ENCODE peak calls at places on chromosomes 1 and 21, in four cellular contexts. V, Y, L and C are unnamed samples.

GRCh38 chr1:154798645-154799044 is 71.4 kb downstream of the KCNN3 start:
- DNase-seq in L (no peak), V (no peak), Y (no peak), C (no peak)

GRCh38 chr1:24277420-24278169 is 41.6 kb upstream of the GRHL3 start:
- DNase-seq in Y (no peak), V (peak; percentile 82), L (peak; percentile 16), C (peak; percentile 44)

GRCh38 chr21:32412162-32412997 is at the start of gene EVA1C:
- DNase-seq in V (peak; percentile 59), L (no peak), Y (peak; percentile 74), C (peak; percentile 82)

GRCh38 chr1:162230096-162230495 is 146.6 kb downstream of the SPATA46 start:
- DNase-seq in L (peak; percentile 15), Y (no peak), V (no peak), C (peak; percentile 30)

GRCh38 chr1:238501290-238501689 is 610.6 kb upstream of the ZP4 start:
- DNase-seq in V (no peak), Y (no peak), L (no peak), C (no peak)

GRCh38 chr1:173603056-173603591 is at the start of gene SLC9C2:
- DNase-seq in V (peak; percentile 82), L (peak; percentile 34), Y (no peak), C (peak; percentile 15)

GRCh38 chr1:95049935-95050334 is 22.8 kb downstream of the ALG14 start:
- DNase-seq in V (no peak), Y (no peak), L (no peak), C (no peak)

GRCh38 chr1:59638172-59638800 is 176.5 kb upstream of the HOOK1 start:
- DNase-seq in Y (no peak), V (peak; percentile 82), L (peak; percentile 58), C (peak; percentile 85)

GRCh38 chr1:229029644-229030235 is 241.2 kb upstream of the RAB4A start:
- DNase-seq in V (no peak), L (no peak), Y (no peak), C (no peak)

GRCh38 chr1:26922201-26922729 is 722 bp downstream of the NUDC start:
- DNase-seq in V (peak; percentile 19), L (no peak), Y (no peak), C (no peak)

GRCh38 chr21:35084869-35085268 is 35.8 kb upstream of the RUNX1 start:
- DNase-seq in L (peak; percentile 76), Y (no peak), V (peak; percentile 97), C (peak; percentile 81)

GRCh38 chr21:45454081-45454923 is 49.3 kb downstream of the COL18A1 start:
- DNase-seq in L (no peak), Y (peak; percentile 8), V (no peak), C (peak; percentile 42)

GRCh38 chr1:216314369-216315095 is 108.7 kb downstream of the USH2A start:
- DNase-seq in Y (no peak), V (peak; percentile 5), L (peak; percentile 14), C (peak; percentile 25)

GRCh38 chr1:181126871-181127587 is 38.5 kb downstream of the IER5 start:
- DNase-seq in L (no peak), V (no peak), Y (no peak), C (no peak)

DNA sequence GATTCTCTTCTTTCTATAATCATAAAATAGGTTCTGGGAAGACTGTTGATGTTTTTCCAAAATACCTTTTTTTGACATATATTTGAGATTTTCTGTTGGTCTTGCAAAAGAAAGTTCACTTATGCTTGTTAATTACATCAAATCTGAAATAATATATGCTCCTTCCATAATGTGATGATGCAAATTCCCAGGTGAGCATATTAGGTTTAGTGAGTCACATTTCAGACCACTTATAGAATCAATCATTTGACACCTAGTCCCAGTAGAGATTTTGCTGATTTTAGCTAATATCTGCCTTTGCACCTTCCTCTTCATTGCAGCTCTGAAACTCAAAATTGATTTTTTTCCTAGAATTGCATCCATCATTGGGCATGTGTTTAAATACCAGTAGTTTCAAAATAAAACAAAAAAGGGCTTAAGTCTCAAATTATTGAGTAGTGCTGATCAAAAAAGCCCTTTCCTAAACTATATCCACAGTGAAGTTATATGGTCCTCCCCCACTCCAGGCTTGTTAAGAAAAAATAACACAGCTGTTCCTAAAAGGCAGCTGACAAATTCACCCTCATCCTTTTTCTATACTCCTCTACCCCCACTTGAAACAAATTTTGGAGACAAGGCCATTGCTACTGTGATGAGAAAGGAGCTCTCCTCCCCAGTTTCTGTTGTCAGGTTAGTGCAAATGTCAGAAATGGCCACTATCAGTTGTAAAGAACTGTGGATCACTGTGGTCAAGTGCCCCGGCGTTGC is 37.1 kb upstream of the KCNQ4 start:
- DNase-seq in Y (no peak), V (no peak), L (no peak), C (no peak)
- H3K4me3 ChIP-seq in Y (no peak overlapping the region), V (no peak overlapping the region), L (no peak overlapping the region), C (no peak overlapping the region)

GRCh38 chr1:118225471-118225870 is 40.4 kb upstream of the SPAG17 start:
- DNase-seq in Y (no peak), V (no peak), L (no peak), C (no peak)

GRCh38 chr1:118219438-118219837 is 34.4 kb upstream of the SPAG17 start:
- DNase-seq in L (no peak), V (no peak), Y (no peak), C (no peak)

GRCh38 chr1:118223426-118223825 is 38.4 kb upstream of the SPAG17 start:
- DNase-seq in V (peak; percentile 3), Y (no peak), L (peak; percentile 6), C (no peak)
- TF ChIP-seq CTCF in V (peak; percentile 24), Y (peak; percentile 65), L (no peak), C (peak; percentile 47)

GRCh38 chr1:67737875-67738274 is 52.9 kb downstream of the GADD45A start:
- DNase-seq in Y (no peak), V (no peak), L (no peak), C (no peak)

GRCh38 chr1:67733741-67734690 is 49.0 kb downstream of the GADD45A start:
- DNase-seq in L (no peak), Y (no peak), V (no peak), C (no peak)

GRCh38 chr1:67736750-67737149 is 51.7 kb downstream of the GADD45A start:
- DNase-seq in Y (no peak), V (no peak), L (no peak), C (no peak)

GRCh38 chr1:67735220-67735619 is 50.2 kb downstream of the GADD45A start:
- DNase-seq in Y (no peak), V (no peak), L (no peak), C (no peak)

GRCh38 chr1:67735806-67736627 is 51.0 kb downstream of the GADD45A start:
- DNase-seq in Y (peak; percentile 74), V (peak; percentile 94), L (peak; percentile 95), C (peak; percentile 87)
- H3K4me3 ChIP-seq in Y (peak overlapping the region; percentile 22), V (peak overlapping the region; percentile 31), L (peak overlapping the region; percentile 18), C (no peak overlapping the region)

GRCh38 chr1:189673223-189673622 is 804.4 kb downstream of the BRINP3 start:
- DNase-seq in L (no peak), Y (no peak), V (no peak), C (no peak)
- TF ChIP-seq CTCF in L (no peak), Y (no peak), V (no peak), C (no peak)

GRCh38 chr1:43976890-43977289 is 2.1 kb upstream of the B4GALT2 start:
- DNase-seq in L (no peak), Y (no peak), V (no peak), C (no peak)
- H3K4me3 ChIP-seq in L (no peak overlapping the region), Y (peak overlapping the region; percentile 27), V (peak overlapping the region; percentile 93), C (peak overlapping the region; percentile 91)

GRCh38 chr1:84975035-84975434 is 21.9 kb downstream of the MCOLN2 start:
- DNase-seq in V (no peak), Y (no peak), L (no peak), C (no peak)

GRCh38 chr1:84971957-84972356 is 25.0 kb downstream of the MCOLN2 start:
- DNase-seq in V (no peak), Y (no peak), L (no peak), C (no peak)

GRCh38 chr1:84969489-84970250 is 27.2 kb downstream of the MCOLN2 start:
- DNase-seq in Y (no peak), L (no peak), V (no peak), C (no peak)

GRCh38 chr1:84972377-84972987 is 24.4 kb downstream of the MCOLN2 start:
- DNase-seq in Y (no peak), V (peak; percentile 13), L (no peak), C (peak; percentile 72)

DNA sequence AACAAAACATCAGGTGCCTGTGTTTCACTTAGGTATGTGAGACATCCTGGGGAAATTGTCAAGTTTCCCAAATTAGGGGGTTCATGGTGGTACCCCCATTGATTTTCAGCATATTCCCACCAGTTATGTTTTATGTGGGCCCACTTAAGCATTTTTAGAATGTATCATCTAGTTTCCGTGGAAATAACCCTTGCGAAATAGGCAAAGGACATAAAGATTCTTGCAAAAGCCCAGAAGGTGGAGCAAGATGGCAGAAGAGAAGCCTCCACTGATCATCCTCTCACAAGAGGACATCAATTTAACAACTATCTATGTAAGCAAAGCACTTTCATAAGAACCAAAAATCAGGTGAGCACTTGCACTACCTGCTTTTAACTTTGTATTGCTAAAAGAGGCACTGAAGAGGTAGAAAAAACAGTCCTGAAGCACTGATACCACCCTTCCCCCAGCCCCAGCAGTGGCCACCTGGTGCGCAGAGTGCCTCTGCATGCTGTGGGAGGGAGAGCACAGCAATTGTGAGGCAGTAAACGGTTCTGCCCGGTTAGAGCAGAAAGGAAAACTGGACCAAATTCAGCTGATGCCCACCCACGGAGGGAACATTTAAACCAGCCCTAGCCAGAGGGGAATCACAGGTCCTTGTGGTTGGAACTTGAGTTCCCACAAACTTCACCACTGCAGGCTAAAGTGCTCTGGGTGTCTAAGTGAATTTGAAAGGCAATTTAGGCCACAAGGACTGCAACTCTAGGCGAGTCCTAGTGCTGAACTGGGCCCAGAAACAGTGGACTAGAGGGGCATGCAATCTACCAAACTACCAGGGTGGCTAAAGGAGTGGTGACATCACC is 23.2 kb downstream of the MCOLN2 start:
- DNase-seq in L (no peak), Y (no peak), V (peak; percentile 15), C (peak; percentile 55)
- TF ChIP-seq CTCF in L (no peak), Y (no peak), V (no peak), C (no peak)

GRCh38 chr1:12594490-12594889 is 23.5 kb downstream of the DHRS3 start:
- DNase-seq in L (no peak), V (no peak), Y (no peak), C (no peak)

GRCh38 chr1:12597792-12598191 is 20.2 kb downstream of the DHRS3 start:
- DNase-seq in Y (no peak), V (no peak), L (no peak), C (no peak)

GRCh38 chr1:12594966-12595838 is 22.8 kb downstream of the DHRS3 start:
- DNase-seq in L (peak; percentile 77), V (peak; percentile 90), Y (peak; percentile 80), C (peak; percentile 19)

GRCh38 chr1:12593621-12594066 is 24.4 kb downstream of the DHRS3 start:
- DNase-seq in L (peak; percentile 60), Y (peak; percentile 68), V (peak; percentile 91), C (peak; percentile 71)

GRCh38 chr1:12595839-12596821 is 21.9 kb downstream of the DHRS3 start:
- DNase-seq in Y (peak; percentile 95), V (peak; percentile 99), L (peak; percentile 99), C (peak; percentile 99)
- H3K4me3 ChIP-seq in Y (peak overlapping the region; percentile 63), V (peak overlapping the region; percentile 59), L (peak overlapping the region; percentile 43), C (peak overlapping the region; percentile 19)